ENCODE peak calls at places on chromosomes 1 and 21, in six cellular contexts. B, K, J, O, C and W are unnamed samples.

GRCh38 chr1:226541631-226542622 is 6.6 kb upstream of the STUM start:
- DNase-seq in B (no peak), K (peak), J (no peak), O (no peak), C (no peak), W (peak)

GRCh38 chr21:29854795-29855194 is 85.0 kb downstream of the GRIK1 start:
- DNase-seq in B (no peak), K (no peak), J (no peak), O (no peak), C (no peak), W (no peak)

GRCh38 chr1:223012176-223012788 is 130.8 kb downstream of the TLR5 start:
- DNase-seq in B (no peak), K (no peak), J (no peak), O (no peak), C (no peak), W (no peak)

GRCh38 chr1:104018922-104019674 is 269.4 kb downstream of the AMY1C start:
- DNase-seq in B (no peak), K (no peak), J (no peak), O (no peak), C (no peak), W (peak)

GRCh38 chr1:224170748-224171478 is 12.1 kb upstream of the DEGS1 start:
- DNase-seq in B (no peak), K (no peak), J (no peak), O (no peak), C (peak), W (no peak)

GRCh38 chr1:148373236-148373935 is 109.7 kb downstream of the PPIAL4G start:
- DNase-seq in B (no peak), K (no peak), J (no peak), O (no peak), C (no peak), W (no peak)

GRCh38 chr1:209422281-209422680 is 161.2 kb upstream of the CAMK1G start:
- DNase-seq in B (no peak), K (no peak), J (no peak), O (no peak), C (no peak), W (no peak)

GRCh38 chr1:111476761-111477309 is 3.1 kb downstream of the C1orf162 start:
- DNase-seq in B (no peak), K (no peak), J (no peak), O (no peak), C (no peak), W (no peak)

GRCh38 chr1:42484382-42484781 is 21.3 kb downstream of the CCDC30 start:
- DNase-seq in B (peak), K (peak), J (no peak), O (peak), C (peak), W (peak)

GRCh38 chr1:232669981-232670763 is 40.2 kb upstream of the SIPA1L2 start:
- DNase-seq in B (no peak), K (no peak), J (no peak), O (peak), C (no peak), W (peak)

GRCh38 chr1:85463666-85464496 is 1.1 kb downstream of the DDAH1 start:
- DNase-seq in B (no peak), K (no peak), J (no peak), O (no peak), C (peak), W (no peak)

GRCh38 chr1:246324711-246325110 is 182.4 kb downstream of the SMYD3 start:
- DNase-seq in B (no peak), K (no peak), J (no peak), O (peak), C (peak), W (no peak)

GRCh38 chr21:41600556-41600955 is 92.6 kb upstream of the TMPRSS2 start:
- DNase-seq in B (no peak), K (no peak), J (no peak), O (no peak), C (no peak), W (no peak)

GRCh38 chr21:41600116-41600515 is 92.2 kb upstream of the TMPRSS2 start:
- DNase-seq in B (no peak), K (no peak), J (no peak), O (no peak), C (no peak), W (no peak)

GRCh38 chr21:41602511-41602910 is 94.6 kb upstream of the TMPRSS2 start:
- DNase-seq in B (no peak), K (no peak), J (no peak), O (no peak), C (no peak), W (no peak)

GRCh38 chr21:41600961-41601572 is 93.1 kb upstream of the TMPRSS2 start:
- DNase-seq in B (no peak), K (no peak), J (no peak), O (no peak), C (no peak), W (no peak)

DNA sequence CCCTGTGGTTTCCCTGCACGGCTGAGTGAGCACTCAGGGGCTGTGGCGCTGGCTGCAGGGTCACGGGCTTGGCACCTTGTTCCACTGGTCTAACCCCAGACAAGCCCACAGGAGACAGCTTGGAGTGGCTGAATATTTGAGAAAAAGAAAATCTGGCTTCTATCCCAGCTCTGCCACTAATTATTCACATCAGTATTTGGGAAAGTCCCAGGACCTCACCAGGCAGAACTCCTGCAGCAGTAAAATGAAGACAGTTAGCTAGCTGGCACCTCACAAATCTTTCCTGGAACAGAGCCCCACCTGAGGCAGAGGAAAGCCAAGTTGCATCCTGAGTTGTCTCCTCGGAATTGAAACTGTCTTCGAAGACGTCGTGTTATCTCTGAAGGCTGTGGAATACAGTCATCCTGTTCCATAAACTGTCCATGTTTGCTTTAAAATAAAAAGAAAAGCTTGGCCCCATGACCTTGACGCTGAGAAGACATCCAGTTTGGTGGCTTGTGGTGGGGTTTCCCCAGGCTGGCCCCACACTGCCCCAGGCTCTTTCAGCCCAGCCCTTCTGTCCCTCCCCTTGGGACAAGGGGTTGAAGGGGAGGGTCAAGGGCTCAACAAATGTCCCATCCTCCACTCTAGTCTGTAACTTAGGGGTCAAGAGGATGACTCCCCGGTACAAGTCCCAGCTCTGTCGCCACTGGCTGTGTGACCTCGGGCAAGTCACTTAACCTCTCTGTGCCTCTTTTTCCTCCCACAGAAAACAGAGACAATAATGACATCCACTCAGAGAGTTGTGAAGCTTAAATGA is 93.8 kb upstream of the TMPRSS2 start:
- DNase-seq in B (no peak), K (no peak), J (no peak), O (no peak), C (no peak), W (no peak)
- H3K27ac ChIP-seq in B (no peak), K (no peak), J (no peak), O (no peak), C (no peak), W (no peak)

GRCh38 chr1:10045480-10046355 is 13.0 kb downstream of the UBE4B start:
- DNase-seq in B (peak), K (no peak), J (no peak), O (peak), C (no peak), W (no peak)

GRCh38 chr1:10046356-10047085 is 13.8 kb downstream of the UBE4B start:
- DNase-seq in B (no peak), K (no peak), J (no peak), O (no peak), C (peak), W (no peak)

GRCh38 chr1:10050611-10051010 is 17.9 kb downstream of the UBE4B start:
- DNase-seq in B (no peak), K (no peak), J (no peak), O (no peak), C (no peak), W (no peak)

GRCh38 chr1:10051656-10052055 is 18.9 kb downstream of the UBE4B start:
- DNase-seq in B (no peak), K (no peak), J (no peak), O (no peak), C (no peak), W (no peak)

GRCh38 chr1:10048601-10049000 is 15.8 kb downstream of the UBE4B start:
- DNase-seq in B (no peak), K (no peak), J (no peak), O (no peak), C (no peak), W (no peak)
- H3K27ac ChIP-seq in B (no peak), K (no peak), J (no peak), O (no peak), C (no peak), W (no peak)

GRCh38 chr1:180842890-180843289 is 69.8 kb upstream of the KIAA1614 start:
- DNase-seq in B (no peak), K (no peak), J (no peak), O (no peak), C (peak), W (no peak)
- H3K27ac ChIP-seq in B (no peak), K (peak), J (no peak), O (no peak), C (peak), W (no peak)

GRCh38 chr1:198187973-198188588 is 31.3 kb downstream of the NEK7 start:
- DNase-seq in B (no peak), K (no peak), J (no peak), O (no peak), C (no peak), W (no peak)

GRCh38 chr1:198185759-198186158 is 29.0 kb downstream of the NEK7 start:
- DNase-seq in B (no peak), K (no peak), J (no peak), O (no peak), C (no peak), W (no peak)

GRCh38 chr1:198184516-198184915 is 27.7 kb downstream of the NEK7 start:
- DNase-seq in B (no peak), K (no peak), J (no peak), O (no peak), C (no peak), W (no peak)

GRCh38 chr1:198185101-198185500 is 28.3 kb downstream of the NEK7 start:
- DNase-seq in B (no peak), K (no peak), J (no peak), O (no peak), C (no peak), W (no peak)

DNA sequence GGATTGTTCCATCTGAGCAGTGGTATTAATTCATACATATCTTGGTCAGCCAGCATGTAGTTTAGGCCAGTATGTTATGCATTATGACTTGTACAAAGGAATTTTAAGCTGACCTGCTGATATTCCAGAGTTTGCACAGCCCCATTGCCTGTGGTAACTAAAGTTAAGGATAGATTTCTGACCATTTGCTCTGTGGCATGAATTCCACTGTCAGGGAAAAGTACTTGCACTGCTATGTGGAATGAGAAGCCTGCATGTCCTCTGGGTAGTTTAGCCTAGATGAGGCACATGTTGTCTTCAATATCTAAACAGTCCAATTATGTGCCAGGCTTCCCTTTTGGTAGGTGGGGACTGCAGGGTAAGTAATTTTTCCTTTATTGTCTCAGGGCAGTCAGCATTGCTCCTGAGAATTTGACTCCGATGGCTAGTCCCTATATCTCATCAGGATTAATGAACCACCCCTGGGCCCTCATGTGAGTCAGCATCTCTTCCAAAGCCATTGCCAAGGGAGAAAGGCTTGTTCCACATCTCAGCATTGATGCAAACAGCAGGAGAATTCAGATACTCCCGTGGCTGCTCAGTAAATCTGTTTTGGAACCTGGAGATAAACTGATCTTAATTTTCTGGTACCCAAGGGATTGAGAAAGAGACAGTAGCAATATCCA is 30.2 kb downstream of the NEK7 start:
- DNase-seq in B (no peak), K (no peak), J (no peak), O (no peak), C (no peak), W (no peak)
- H3K27ac ChIP-seq in B (no peak), K (peak), J (no peak), O (no peak), C (no peak), W (no peak)

GRCh38 chr1:221708987-221709386 is 32.9 kb downstream of the DUSP10 start:
- DNase-seq in B (peak), K (peak), J (peak), O (no peak), C (peak), W (peak)
- H3K27ac ChIP-seq in B (no peak), K (no peak), J (peak), O (no peak), C (no peak), W (peak)

GRCh38 chr1:35574655-35575400 is 1.7 kb downstream of the TFAP2E start:
- DNase-seq in B (no peak), K (no peak), J (no peak), O (no peak), C (no peak), W (no peak)

GRCh38 chr1:35577071-35577998 is 4.2 kb downstream of the TFAP2E start:
- DNase-seq in B (no peak), K (no peak), J (no peak), O (no peak), C (peak), W (no peak)

GRCh38 chr1:35573776-35574654 is 901 bp downstream of the TFAP2E start:
- DNase-seq in B (no peak), K (no peak), J (no peak), O (no peak), C (peak), W (peak)

GRCh38 chr1:35576061-35576765 is 3.1 kb downstream of the TFAP2E start:
- DNase-seq in B (no peak), K (no peak), J (no peak), O (no peak), C (no peak), W (no peak)

DNA sequence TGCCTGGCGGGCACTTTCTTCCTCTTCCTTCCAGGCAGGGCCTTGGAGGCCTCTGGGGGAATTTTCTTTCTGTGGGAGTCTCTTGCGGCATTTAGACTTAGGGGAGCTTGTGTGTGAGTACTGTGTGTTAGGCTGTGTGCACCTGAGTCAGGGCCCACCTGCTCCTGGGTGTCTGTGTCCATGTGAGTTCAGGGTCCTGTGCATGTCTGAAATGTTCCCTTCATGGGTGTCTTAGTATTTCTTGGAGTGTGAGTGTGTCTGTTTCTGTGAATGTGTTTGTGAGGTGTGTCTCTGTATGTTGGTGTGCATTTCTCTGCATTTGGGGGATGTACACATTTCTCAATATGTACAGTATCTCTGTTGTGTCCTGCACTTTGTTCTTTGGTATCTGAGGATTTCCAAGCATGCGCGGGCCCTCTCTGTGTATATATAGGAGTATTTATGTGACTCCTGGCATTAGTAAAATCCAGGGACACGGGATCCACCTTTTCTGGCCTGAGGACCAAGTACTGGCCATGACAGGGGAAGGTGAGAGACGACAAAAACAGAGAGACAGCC is 2.4 kb downstream of the TFAP2E start:
- DNase-seq in B (no peak), K (no peak), J (no peak), O (no peak), C (no peak), W (no peak)
- H3K27ac ChIP-seq in B (no peak), K (no peak), J (peak), O (no peak), C (no peak), W (no peak)

DNA sequence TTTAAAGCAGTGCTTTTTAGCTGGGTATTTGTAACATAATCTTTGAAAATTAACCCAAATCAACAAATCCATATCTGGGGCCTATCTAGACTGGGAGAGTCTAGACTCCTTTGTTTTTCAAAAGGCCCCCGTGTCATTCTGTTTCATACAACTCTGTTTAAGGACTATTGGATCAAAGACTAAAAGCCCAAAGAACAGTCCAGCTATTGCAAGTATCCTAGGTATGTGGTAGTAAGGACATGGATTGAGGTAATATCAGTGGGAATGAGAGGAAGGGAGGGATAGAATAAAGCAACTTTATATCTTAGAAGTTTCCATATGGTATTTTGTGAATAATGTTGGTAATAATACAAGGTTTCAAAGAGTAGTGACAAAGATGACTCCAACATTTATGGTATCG is 18.2 kb downstream of the KIF1B start:
- DNase-seq in B (no peak), K (no peak), J (no peak), O (no peak), C (no peak), W (no peak)
- H3K27ac ChIP-seq in B (no peak), K (no peak), J (no peak), O (no peak), C (no peak), W (no peak)

GRCh38 chr1:47326271-47326670 is 7.3 kb upstream of the CMPK1 start:
- DNase-seq in B (no peak), K (no peak), J (no peak), O (no peak), C (no peak), W (no peak)
- H3K27ac ChIP-seq in B (no peak), K (no peak), J (no peak), O (no peak), C (no peak), W (no peak)

DNA sequence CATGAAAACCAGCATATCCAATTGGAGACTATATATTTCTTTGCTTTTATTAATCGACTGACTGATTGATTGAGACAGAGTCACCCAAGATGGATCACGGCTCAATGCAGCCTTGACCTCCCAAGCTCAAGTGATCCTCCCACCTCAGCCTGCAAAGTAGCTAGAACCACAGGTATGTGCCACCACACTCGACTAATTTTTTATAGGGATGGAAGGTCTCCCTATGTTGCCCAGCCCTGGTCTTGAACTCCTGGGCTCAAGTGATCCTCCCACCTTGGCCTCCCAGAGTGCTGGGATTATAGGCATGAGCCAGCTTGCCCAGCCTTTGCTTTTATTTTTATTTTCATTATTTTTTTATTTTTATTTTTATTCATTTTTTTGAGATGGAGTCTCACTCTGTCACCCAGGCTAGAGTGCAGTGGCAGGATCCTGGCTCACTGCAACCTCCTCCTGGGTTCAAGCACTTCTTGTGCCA is 5.4 kb downstream of the SPEN start:
- DNase-seq in B (no peak), K (no peak), J (no peak), O (no peak), C (no peak), W (no peak)
- H3K27ac ChIP-seq in B (no peak), K (peak), J (no peak), O (no peak), C (no peak), W (no peak)